ENCODE peak calls at places on chromosomes 6 and 20, in ten cellular contexts. W, Y, U, A, X, T, S, B, D and L are unnamed samples. For H3K4me1, the result is how much of the 10 kb centered on the place peaks cover.

GRCh38 chr20:39941235-39941634 is 747.8 kb downstream of the MAFB start:
- DNase-seq in X (no peak), U (no peak), S (no peak), D (no peak), Y (no peak), B (no peak), A (peak), W (peak), T (no peak), L (no peak)

GRCh38 chr20:49037962-49038387 is 8.1 kb upstream of the CSE1L start:
- DNase-seq in D (no peak), B (no peak), S (no peak), X (no peak), Y (no peak), A (no peak), U (no peak), T (no peak), W (no peak), L (no peak)

GRCh38 chr6:47621838-47622449 is 76.4 kb upstream of the ADGRF4 start:
- DNase-seq in A (no peak), S (no peak), B (no peak), U (no peak), X (no peak), W (no peak), T (no peak), D (no peak), Y (no peak), L (no peak)

GRCh38 chr6:163128324-163128723 is 286.2 kb upstream of the QKI start:
- DNase-seq in W (no peak), X (no peak), B (no peak), Y (no peak), U (no peak), S (no peak), D (no peak), A (no peak), T (no peak), L (no peak)

GRCh38 chr6:157629220-157629619 is 193.8 kb upstream of the SNX9 start:
- DNase-seq in U (no peak), S (no peak), W (no peak), D (no peak), Y (no peak), T (no peak), X (no peak), B (no peak), A (no peak), L (no peak)

GRCh38 chr6:106745396-106745795 is 116.0 kb downstream of the QRSL1 start:
- DNase-seq in S (no peak), A (no peak), Y (no peak), T (no peak), D (peak), X (no peak), W (no peak), B (no peak), U (no peak), L (no peak)

GRCh38 chr6:84687487-84687886 is 76.9 kb downstream of the TBX18 start:
- DNase-seq in T (no peak), S (no peak), D (no peak), Y (no peak), A (no peak), W (no peak), X (no peak), U (no peak), B (no peak), L (no peak)

GRCh38 chr6:21587925-21588811 is 5.4 kb upstream of the SOX4 start:
- DNase-seq in S (peak), U (peak), A (no peak), W (peak), Y (peak), X (peak), D (peak), B (peak), T (peak), L (peak)

GRCh38 chr6:133198725-133199124 is 42.4 kb upstream of the EYA4 start:
- DNase-seq in B (no peak), S (no peak), A (no peak), W (no peak), D (no peak), X (no peak), Y (no peak), U (no peak), T (peak), L (no peak)

GRCh38 chr20:47610945-47611250 is 109.2 kb downstream of the NCOA3 start:
- DNase-seq in B (no peak), T (no peak), X (no peak), Y (no peak), S (no peak), U (no peak), A (no peak), D (no peak), W (no peak), L (no peak)

GRCh38 chr6:7909323-7910276 is 988 bp downstream of the TXNDC5 start:
- DNase-seq in W (peak), Y (no peak), A (no peak), T (peak), U (no peak), D (peak), X (peak), S (peak), B (peak), L (no peak)

GRCh38 chr6:5541751-5542432 is 280.6 kb downstream of the FARS2 start:
- DNase-seq in D (no peak), B (no peak), W (no peak), S (no peak), A (no peak), T (peak), X (no peak), Y (no peak), U (no peak), L (no peak)

GRCh38 chr6:37582309-37582708 is 82.6 kb upstream of the CCDC167 start:
- DNase-seq in U (no peak), T (peak), Y (no peak), B (peak), S (no peak), A (no peak), X (no peak), D (no peak), W (no peak), L (no peak)

DNA sequence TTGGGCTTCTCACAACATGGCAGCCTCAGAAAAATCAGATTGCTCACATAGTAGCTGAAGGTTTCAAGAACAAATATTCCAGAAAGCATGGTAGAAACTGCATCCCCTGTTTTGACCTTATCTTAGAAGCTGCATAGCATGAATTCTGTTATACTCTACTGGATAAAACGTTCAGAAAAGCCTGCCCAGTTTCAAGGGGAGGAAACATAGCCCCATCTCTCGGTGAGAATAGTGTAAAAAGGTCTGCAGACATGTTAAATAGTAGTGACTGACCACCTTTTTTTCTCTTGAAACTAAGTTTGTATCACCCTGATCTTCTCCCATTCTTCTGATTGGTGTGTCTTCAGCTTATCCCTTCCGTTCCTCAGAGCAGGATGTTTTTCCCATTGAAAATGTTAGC is 50.0 kb downstream of the MARCKS start:
- DNase-seq in U (no peak), Y (no peak), B (no peak), W (no peak), X (no peak), D (peak), T (no peak), A (no peak), S (no peak), L (no peak)
- TF ChIP-seq CTCF in U (no peak), Y (no peak), B (no peak), W (no peak), X (no peak), D (peak), T (peak), A (no peak), S (no peak), L (no peak)

GRCh38 chr6:145091102-145091826 is 644.1 kb downstream of the EPM2A start:
- DNase-seq in Y (no peak), D (peak), T (no peak), A (no peak), B (no peak), S (no peak), U (no peak), X (no peak), W (no peak), L (no peak)

GRCh38 chr6:145092554-145092953 is 642.8 kb downstream of the EPM2A start:
- DNase-seq in X (no peak), S (no peak), T (no peak), B (no peak), W (no peak), D (no peak), Y (no peak), U (no peak), A (no peak), L (no peak)

GRCh38 chr6:145087034-145087433 is 648.3 kb downstream of the EPM2A start:
- DNase-seq in D (no peak), W (no peak), X (no peak), U (no peak), B (no peak), A (no peak), Y (no peak), S (no peak), T (no peak), L (no peak)

GRCh38 chr6:145093226-145093625 is 642.1 kb downstream of the EPM2A start:
- DNase-seq in S (no peak), A (no peak), Y (no peak), U (no peak), B (no peak), W (no peak), T (no peak), X (no peak), D (no peak), L (no peak)

DNA sequence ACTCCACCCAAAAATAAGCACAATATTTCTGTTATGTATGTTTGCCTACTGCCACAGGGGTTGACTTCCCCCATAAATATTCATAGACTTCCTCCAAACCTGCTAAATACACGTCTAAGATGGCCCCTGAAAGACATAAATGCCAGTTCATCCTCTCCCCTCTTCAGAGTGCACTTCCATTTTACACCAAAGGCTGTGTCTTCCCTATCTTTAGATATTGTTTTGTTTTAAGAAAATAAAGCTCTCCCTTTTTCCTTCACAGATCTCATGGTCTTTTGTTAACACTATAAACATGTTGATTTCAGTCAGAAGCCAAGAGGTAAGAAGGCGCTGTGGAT is 643.5 kb downstream of the EPM2A start:
- DNase-seq in X (no peak), U (no peak), B (no peak), T (no peak), A (no peak), Y (no peak), D (no peak), W (no peak), S (no peak), L (no peak)
- H3K4me3 ChIP-seq in X (no peak), U (no peak), B (no peak), T (no peak), A (no peak), Y (no peak), D (no peak), W (no peak), S (no peak), L (no peak)

DNA sequence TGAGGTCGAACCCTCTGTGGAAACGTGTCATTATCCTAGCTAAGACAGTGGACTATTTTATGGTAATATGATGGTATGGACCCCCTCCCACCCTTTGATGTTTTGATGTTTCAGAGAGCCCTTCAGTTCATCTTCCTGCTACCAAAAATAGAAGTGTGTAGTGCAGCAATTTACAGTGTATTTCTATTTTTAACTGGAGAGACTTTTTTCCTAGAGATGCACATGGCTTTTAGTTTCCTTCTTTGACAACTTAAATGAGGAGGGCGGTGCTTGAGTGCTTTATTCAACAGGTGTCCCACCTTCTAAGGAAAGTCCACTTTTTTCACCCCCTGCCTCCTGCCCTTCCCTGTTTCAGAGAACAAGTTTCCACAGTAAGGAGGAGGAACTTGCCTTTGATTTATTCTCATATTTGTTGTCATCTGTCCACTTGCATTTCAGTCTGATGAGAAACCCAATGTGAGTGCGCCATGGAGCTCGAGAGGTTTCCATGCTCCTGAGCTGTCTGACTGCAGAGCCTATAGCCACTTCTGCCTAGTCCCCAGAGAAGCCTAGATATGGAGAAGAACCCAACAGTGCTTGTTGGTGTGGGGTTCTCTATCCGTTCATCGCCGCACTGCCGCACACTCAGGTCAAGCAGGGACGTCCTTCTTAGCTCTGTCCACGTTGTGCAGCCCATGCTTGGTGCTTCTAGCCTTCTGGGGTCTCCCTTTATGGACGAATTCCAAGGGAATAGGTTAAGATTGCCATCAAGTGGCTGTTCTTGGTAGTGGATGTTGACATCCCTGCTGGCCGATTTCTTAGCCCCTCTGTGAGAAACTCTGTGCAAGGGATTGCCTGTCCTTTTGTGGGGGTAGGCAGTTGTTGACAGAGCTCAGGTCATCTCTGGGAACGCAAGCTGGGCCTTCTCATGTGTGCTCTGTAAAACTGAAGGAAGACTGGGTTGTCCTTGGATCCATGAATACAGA is 144.2 kb downstream of the JARID2 start:
- DNase-seq in S (no peak), D (peak), A (no peak), T (peak), Y (no peak), B (no peak), X (no peak), U (no peak), W (no peak), L (no peak)
- H3K4me1 ChIP-seq in S (half or more), D (under half), A (half or more), T (under half), Y (under half), B (under half), X (half or more), U (under half), W (half or more), L (under half)

GRCh38 chr6:51678274-51678673 is 409.1 kb downstream of the PKHD1 start:
- DNase-seq in Y (no peak), U (no peak), S (no peak), A (no peak), X (no peak), W (no peak), B (no peak), T (no peak), D (no peak), L (no peak)
- TF ChIP-seq CTCF in Y (no peak), U (no peak), S (no peak), A (no peak), X (no peak), W (no peak), B (no peak), T (no peak), D (no peak), L (no peak)

GRCh38 chr6:108132863-108133262 is 33.0 kb upstream of the NR2E1 start:
- DNase-seq in U (no peak), S (no peak), X (no peak), A (no peak), T (no peak), B (no peak), Y (no peak), W (no peak), D (no peak), L (no peak)

GRCh38 chr6:108133594-108134179 is 32.1 kb upstream of the NR2E1 start:
- DNase-seq in B (peak), W (peak), Y (no peak), S (peak), X (peak), A (peak), T (peak), D (peak), U (peak), L (peak)

DNA sequence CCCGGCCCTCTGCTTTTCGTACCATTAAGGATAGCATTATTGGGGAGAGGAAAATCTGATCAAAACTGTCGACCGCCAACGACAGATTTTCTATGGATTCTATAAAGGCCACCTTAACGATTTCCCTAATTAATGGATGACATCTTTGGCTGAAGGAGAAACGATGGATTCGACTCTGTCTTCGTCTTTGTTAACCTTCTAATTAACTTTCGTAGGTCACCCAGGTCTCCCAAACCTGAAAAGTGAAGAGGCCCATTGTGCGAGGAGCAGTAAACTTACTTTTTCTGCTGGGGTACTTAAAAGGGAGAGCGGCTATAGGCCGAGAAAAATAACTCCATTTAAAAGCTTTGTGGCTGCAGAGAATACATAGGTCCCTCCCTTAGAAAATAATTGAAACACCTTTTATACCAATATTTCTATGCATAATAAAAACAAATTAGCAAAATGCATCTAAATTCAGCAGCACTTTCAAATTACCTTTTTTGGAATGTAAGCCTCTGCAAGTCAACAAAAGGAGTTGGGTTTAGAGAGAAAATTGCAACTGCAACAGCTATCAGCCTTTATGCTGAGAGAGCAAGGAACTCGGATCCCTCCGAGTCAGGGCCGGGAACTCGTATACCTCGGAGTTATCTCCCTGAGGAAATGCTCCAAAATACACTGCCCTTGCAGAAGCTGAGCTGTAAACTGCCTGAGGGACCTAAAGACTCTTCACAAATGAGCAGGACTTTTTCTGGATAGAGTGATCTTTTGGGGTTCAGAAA is 31.4 kb upstream of the NR2E1 start:
- DNase-seq in D (no peak), W (no peak), A (no peak), B (no peak), X (no peak), T (no peak), Y (no peak), S (no peak), U (no peak), L (no peak)
- H3K4me3 ChIP-seq in D (peak), W (peak), A (peak), B (no peak), X (peak), T (peak), Y (peak), S (peak), U (no peak), L (no peak)